ENCODE peak calls at places on chromosomes 7 and 10, in ten cellular contexts. R is T-helper 2 cell; D is SW 1271; S is amygdala; L is HepG2; Z is Right ventricle myocardium superior; W is OCI-M1; U is amniotic stem cell; B is activated T-cell treated with anti-CD3 and anti-CD28 coated beads for 1 hour; E is CD4-positive, alpha-beta T cell. M is an unnamed sample.

GRCh38 chr7:12074889-12075288 is 136.2 kb upstream of the TMEM106B start:
- DNase-seq in R (no peak), D (no peak), S (no peak), L (no peak), Z (no peak), W (no peak), U (no peak), B (no peak), E (no peak), M (no peak)

GRCh38 chr7:51647931-51648351 is 331.3 kb upstream of the COBL start:
- DNase-seq in R (no peak), D (no peak), S (peak), L (peak), Z (no peak), W (no peak), U (no peak), B (no peak), E (no peak), M (peak)

GRCh38 chr10:21823617-21824016 is 179.9 kb downstream of the DNAJC1 start:
- DNase-seq in R (no peak), D (no peak), S (no peak), L (no peak), Z (no peak), W (no peak), U (no peak), B (no peak), E (no peak), M (no peak)

GRCh38 chr7:66216687-66217086 is 11.6 kb downstream of the TPST1 start:
- DNase-seq in R (no peak), D (no peak), S (no peak), L (no peak), Z (no peak), W (no peak), U (no peak), B (no peak), E (no peak), M (no peak)

GRCh38 chr10:111130471-111130870 is 53.6 kb downstream of the ADRA2A start:
- DNase-seq in R (no peak), D (no peak), S (no peak), L (no peak), Z (no peak), W (no peak), U (no peak), B (no peak), E (no peak), M (no peak)

GRCh38 chr7:47724335-47724982 is 142.5 kb upstream of the TNS3 start:
- DNase-seq in R (no peak), D (no peak), S (no peak), L (peak), Z (no peak), W (no peak), U (peak), B (no peak), E (no peak), M (no peak)

GRCh38 chr7:120021085-120021484 is 251.9 kb upstream of the KCND2 start:
- DNase-seq in R (no peak), D (peak), S (no peak), L (no peak), Z (no peak), W (no peak), U (no peak), B (no peak), E (no peak), M (no peak)

GRCh38 chr7:7965301-7965700 is 3.3 kb upstream of the GLCCI1 start:
- DNase-seq in R (no peak), D (no peak), S (no peak), L (no peak), Z (no peak), W (no peak), U (no peak), B (no peak), E (no peak), M (no peak)

GRCh38 chr10:73905256-73906018 is 5.5 kb upstream of the PLAU start:
- DNase-seq in R (no peak), D (no peak), S (no peak), L (no peak), Z (no peak), W (no peak), U (no peak), B (no peak), E (no peak), M (no peak)

GRCh38 chr10:120456626-120457430 is at the start of gene PLPP4:
- DNase-seq in R (no peak), D (peak), S (no peak), L (no peak), Z (no peak), W (peak), U (no peak), B (no peak), E (no peak), M (peak)

M was measured in frontal cortex.